ENCODE peak calls at places on chromosomes 12 and 14, in ten cellular contexts. E, V, D, P, N, Q, T, H, K and G are unnamed samples.

GRCh38 chr12:28253175-28253641 is 63.0 kb downstream of the CCDC91 start:
- DNase-seq in N (no peak), V (no peak), K (no peak), Q (no peak), H (no peak), P (no peak), D (no peak), E (no peak), T (no peak), G (no peak)

GRCh38 chr12:126425264-126425663 is 1360.0 kb downstream of the AACS start:
- DNase-seq in V (no peak), T (no peak), K (no peak), D (no peak), E (no peak), H (no peak), P (no peak), N (no peak), Q (no peak), G (no peak)

GRCh38 chr14:28766505-28767238 is at the start of gene FOXG1:
- DNase-seq in E (no peak), H (no peak), P (peak), T (no peak), D (peak), N (peak), K (no peak), V (no peak), Q (no peak), G (no peak)

GRCh38 chr14:69573841-69574265 is 818 bp downstream of the CCDC177 start:
- DNase-seq in N (no peak), P (peak), Q (no peak), V (no peak), T (no peak), H (no peak), D (peak), K (no peak), E (no peak), G (no peak)

GRCh38 chr14:61929651-61930050 is 167.4 kb downstream of the SNAPC1 start:
- DNase-seq in D (no peak), P (no peak), Q (no peak), T (no peak), H (no peak), K (no peak), V (no peak), N (no peak), E (no peak), G (no peak)

GRCh38 chr14:21267886-21268611 is 1.2 kb downstream of the HNRNPC start:
- DNase-seq in H (no peak), K (no peak), N (no peak), Q (no peak), V (no peak), E (no peak), T (no peak), D (no peak), P (no peak), G (no peak)

GRCh38 chr12:6263931-6264330 is 46.6 kb upstream of the PLEKHG6 start:
- DNase-seq in T (no peak), P (no peak), D (no peak), K (no peak), V (no peak), N (peak), H (no peak), Q (no peak), E (no peak), G (no peak)

GRCh38 chr14:95480109-95480886 is 36.2 kb downstream of the SYNE3 start:
- DNase-seq in V (no peak), H (peak), E (peak), P (no peak), N (no peak), Q (no peak), D (no peak), K (peak), T (no peak), G (peak)

GRCh38 chr12:52082026-52082667 is 2.6 kb downstream of the SMIM41 start:
- DNase-seq in N (no peak), D (no peak), V (no peak), E (peak), T (no peak), K (peak), Q (no peak), H (no peak), P (peak), G (no peak)

GRCh38 chr12:121803861-121804416 is at the start of gene SETD1B:
- DNase-seq in Q (peak), K (no peak), E (peak), D (no peak), T (no peak), N (peak), V (no peak), P (peak), H (peak), G (peak)

GRCh38 chr14:61388976-61389576 is 67.7 kb downstream of the PRKCH start:
- DNase-seq in H (no peak), Q (no peak), K (no peak), E (no peak), N (no peak), P (no peak), V (no peak), T (no peak), D (no peak), G (no peak)

GRCh38 chr14:96038920-96039632 is at the start of gene C14orf132:
- DNase-seq in H (peak), P (peak), N (peak), V (peak), K (peak), D (peak), Q (peak), E (peak), T (no peak), G (peak)

GRCh38 chr12:94560416-94561221 is 89.7 kb downstream of the TMCC3 start:
- DNase-seq in D (peak), V (peak), P (peak), T (no peak), E (no peak), K (no peak), Q (no peak), H (peak), N (no peak), G (no peak)

GRCh38 chr12:49422038-49422575 is 54.8 kb downstream of the SPATS2 start:
- DNase-seq in P (no peak), D (no peak), V (no peak), Q (no peak), K (no peak), N (no peak), E (no peak), H (no peak), T (no peak), G (no peak)

GRCh38 chr12:122966743-122967058 is 438 bp upstream of the ABCB9 start:
- DNase-seq in N (no peak), H (no peak), P (no peak), E (no peak), T (no peak), Q (no peak), V (no peak), K (no peak), D (no peak), G (no peak)

GRCh38 chr14:80213602-80214001 is 2.3 kb upstream of the DIO2 start:
- DNase-seq in D (peak), P (no peak), K (no peak), T (no peak), N (no peak), E (no peak), H (peak), V (peak), Q (peak), G (no peak)

GRCh38 chr12:72024613-72025012 is 86.0 kb downstream of the TPH2 start:
- DNase-seq in K (no peak), T (no peak), Q (no peak), P (no peak), D (no peak), V (no peak), H (no peak), N (no peak), E (no peak), G (no peak)

GRCh38 chr12:112346194-112346593 is 36.0 kb downstream of the HECTD4 start:
- DNase-seq in P (no peak), V (no peak), Q (no peak), H (no peak), T (no peak), K (no peak), E (no peak), N (no peak), D (no peak), G (no peak)

GRCh38 chr12:131827961-131828534 is at the start of gene MMP17:
- DNase-seq in K (peak), N (peak), T (no peak), V (peak), E (peak), D (peak), H (peak), Q (no peak), P (peak), G (peak)

GRCh38 chr12:100163416-100164152 is 20.9 kb upstream of the BLTP3B start:
- DNase-seq in Q (peak), T (no peak), P (peak), H (peak), K (peak), N (peak), E (peak), D (peak), V (peak), G (peak)

GRCh38 chr12:114747156-114747555 is 63.2 kb upstream of the TBX3 start:
- DNase-seq in D (no peak), V (no peak), T (no peak), H (no peak), K (no peak), N (no peak), E (no peak), P (no peak), Q (no peak), G (no peak)

GRCh38 chr12:27852117-27852516 is 72.1 kb upstream of the MANSC4 start:
- DNase-seq in K (no peak), P (no peak), H (no peak), N (no peak), E (no peak), V (no peak), T (no peak), Q (no peak), D (no peak), G (no peak)

GRCh38 chr12:113271853-113272561 is 50.7 kb downstream of the TPCN1 start:
- DNase-seq in K (peak), P (peak), E (peak), H (peak), V (no peak), N (peak), D (no peak), Q (peak), T (peak), G (peak)

GRCh38 chr12:26214121-26214520 is 18.7 kb downstream of the SSPN start:
- DNase-seq in Q (no peak), H (no peak), E (no peak), T (no peak), P (no peak), V (no peak), K (no peak), D (no peak), N (no peak), G (no peak)

GRCh38 chr14:102417646-102418045 is 54.9 kb downstream of the TECPR2 start:
- DNase-seq in P (no peak), N (no peak), D (no peak), Q (no peak), V (no peak), T (no peak), H (no peak), E (peak), K (no peak), G (no peak)

GRCh38 chr12:132445884-132446471 is 44.0 kb upstream of the FBRSL1 start:
- DNase-seq in P (peak), T (no peak), V (peak), Q (peak), D (peak), H (peak), K (no peak), E (no peak), N (peak), G (no peak)

GRCh38 chr12:7448099-7448498 is 4.1 kb upstream of the CD163L1 start:
- DNase-seq in D (no peak), H (no peak), T (no peak), Q (no peak), E (no peak), V (no peak), P (no peak), K (no peak), N (no peak), G (no peak)

GRCh38 chr12:70197362-70197744 is 45.9 kb upstream of the CNOT2 start:
- DNase-seq in K (no peak), H (no peak), Q (no peak), P (no peak), T (no peak), V (no peak), E (no peak), D (no peak), N (no peak), G (no peak)

GRCh38 chr12:132711169-132711843 is 664 bp downstream of the PGAM5 start:
- DNase-seq in P (no peak), T (no peak), Q (peak), H (peak), V (no peak), N (no peak), E (no peak), K (no peak), D (peak), G (no peak)

GRCh38 chr14:70726651-70727375 is 82.5 kb downstream of the MAP3K9 start:
- DNase-seq in E (no peak), V (no peak), Q (no peak), N (no peak), D (no peak), P (no peak), H (no peak), T (no peak), K (no peak), G (no peak)

GRCh38 chr12:23055004-23055403 is 430.0 kb downstream of the ETNK1 start:
- DNase-seq in V (no peak), N (peak), H (peak), Q (no peak), K (no peak), D (peak), P (no peak), E (no peak), T (no peak), G (no peak)

GRCh38 chr14:48954446-48954845 is 631.7 kb downstream of the RPS29 start:
- DNase-seq in D (no peak), N (no peak), T (no peak), K (no peak), V (no peak), P (no peak), Q (no peak), E (no peak), H (no peak), G (no peak)

GRCh38 chr12:104738371-104738710 is 219.7 kb downstream of the SLC41A2 start:
- DNase-seq in Q (no peak), N (no peak), V (no peak), E (no peak), P (no peak), D (no peak), K (no peak), H (no peak), T (no peak), G (no peak)

GRCh38 chr12:95663525-95663924 is 112.2 kb upstream of the USP44 start:
- DNase-seq in E (no peak), H (no peak), T (no peak), D (no peak), N (no peak), Q (no peak), K (no peak), P (no peak), V (no peak), G (no peak)

GRCh38 chr14:69662636-69663321 is 51.4 kb downstream of the SUSD6 start:
- DNase-seq in V (no peak), D (no peak), N (no peak), T (no peak), K (no peak), Q (no peak), H (no peak), P (no peak), E (no peak), G (no peak)

GRCh38 chr12:38149395-38150073 is 167.0 kb upstream of the ALG10B start:
- DNase-seq in H (no peak), D (no peak), V (no peak), P (no peak), N (no peak), Q (no peak), T (peak), K (no peak), E (no peak), G (no peak)

GRCh38 chr12:104197264-104197663 is 18.3 kb upstream of the TXNRD1 start:
- DNase-seq in E (no peak), Q (no peak), N (no peak), K (no peak), P (no peak), T (no peak), D (no peak), V (no peak), H (no peak), G (no peak)

GRCh38 chr14:58491593-58491992 is 64.1 kb downstream of the KIAA0586 start:
- DNase-seq in E (no peak), D (no peak), T (no peak), N (no peak), V (no peak), Q (no peak), K (no peak), H (no peak), P (no peak), G (no peak)

DNA sequence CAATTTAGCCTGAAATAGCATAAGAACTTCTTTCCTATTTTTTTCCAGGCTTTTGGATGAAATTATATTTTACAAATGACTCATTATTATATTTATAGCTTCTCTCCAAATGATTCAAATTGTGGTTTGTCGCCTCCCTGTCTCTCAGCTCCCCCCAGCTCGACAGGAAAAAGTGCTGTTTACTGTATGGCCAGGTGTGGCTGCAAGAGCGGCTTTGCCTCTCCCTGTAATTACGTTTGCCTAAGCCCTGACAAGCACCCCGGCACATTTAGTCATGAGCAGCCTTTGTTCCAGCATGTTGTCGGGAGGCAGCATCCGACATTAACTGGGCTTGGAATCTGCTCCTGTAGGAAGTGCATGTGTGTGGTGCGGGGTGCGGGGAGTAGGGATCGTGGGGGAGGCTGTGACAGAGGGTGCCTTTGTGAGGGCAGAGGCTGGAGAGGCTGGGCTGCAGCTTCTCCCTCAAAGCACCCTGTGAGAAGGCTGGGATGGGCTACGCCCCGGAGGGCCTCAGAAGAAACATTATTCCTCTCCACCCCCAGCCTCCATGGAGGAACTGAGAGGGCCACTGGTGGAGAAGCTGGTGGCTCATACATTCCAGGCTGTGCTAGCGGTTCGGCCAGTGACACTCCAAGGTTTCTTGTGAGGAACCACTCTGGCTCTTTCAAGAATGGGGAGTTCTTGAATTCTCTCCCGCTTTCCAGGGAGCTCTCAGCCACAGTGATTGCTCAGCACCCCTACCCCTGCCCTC is 42.1 kb upstream of the CTDSP2 start:
- DNase-seq in K (no peak), T (no peak), H (peak), P (peak), Q (peak), E (no peak), N (no peak), D (no peak), V (no peak), G (no peak)
- H3K4me3 ChIP-seq in K (peak), T (peak), H (no peak), P (no peak), Q (peak), E (peak), N (no peak), D (no peak), V (no peak), G (peak)

DNA sequence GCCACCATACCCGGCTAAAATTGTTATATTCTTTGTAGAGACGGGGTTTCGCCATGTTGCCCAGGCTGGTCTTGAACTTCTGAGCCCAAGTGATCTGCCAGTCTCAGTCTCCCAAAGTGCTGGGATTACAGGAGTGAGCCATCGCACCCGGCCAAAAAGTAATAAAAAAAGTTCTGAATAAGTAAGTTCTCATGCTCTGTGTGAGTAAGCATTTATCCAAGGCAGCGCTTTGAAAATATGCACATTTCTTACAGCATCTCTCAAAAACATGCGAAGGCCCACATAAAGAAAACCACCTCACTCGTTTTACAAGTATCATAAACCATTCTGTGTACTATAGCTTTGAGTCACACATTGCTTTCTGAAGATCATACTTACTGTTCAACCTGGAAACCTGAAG is 8.6 kb downstream of the GIT2 start:
- DNase-seq in K (no peak), H (no peak), P (no peak), Q (no peak), N (no peak), T (no peak), V (no peak), E (no peak), D (no peak), G (no peak)
- TF ChIP-seq EP300 in K (no peak), H (no peak), P (no peak), Q (no peak), N (no peak), T (no peak), V (no peak), E (no peak), D (no peak), G (no peak)

DNA sequence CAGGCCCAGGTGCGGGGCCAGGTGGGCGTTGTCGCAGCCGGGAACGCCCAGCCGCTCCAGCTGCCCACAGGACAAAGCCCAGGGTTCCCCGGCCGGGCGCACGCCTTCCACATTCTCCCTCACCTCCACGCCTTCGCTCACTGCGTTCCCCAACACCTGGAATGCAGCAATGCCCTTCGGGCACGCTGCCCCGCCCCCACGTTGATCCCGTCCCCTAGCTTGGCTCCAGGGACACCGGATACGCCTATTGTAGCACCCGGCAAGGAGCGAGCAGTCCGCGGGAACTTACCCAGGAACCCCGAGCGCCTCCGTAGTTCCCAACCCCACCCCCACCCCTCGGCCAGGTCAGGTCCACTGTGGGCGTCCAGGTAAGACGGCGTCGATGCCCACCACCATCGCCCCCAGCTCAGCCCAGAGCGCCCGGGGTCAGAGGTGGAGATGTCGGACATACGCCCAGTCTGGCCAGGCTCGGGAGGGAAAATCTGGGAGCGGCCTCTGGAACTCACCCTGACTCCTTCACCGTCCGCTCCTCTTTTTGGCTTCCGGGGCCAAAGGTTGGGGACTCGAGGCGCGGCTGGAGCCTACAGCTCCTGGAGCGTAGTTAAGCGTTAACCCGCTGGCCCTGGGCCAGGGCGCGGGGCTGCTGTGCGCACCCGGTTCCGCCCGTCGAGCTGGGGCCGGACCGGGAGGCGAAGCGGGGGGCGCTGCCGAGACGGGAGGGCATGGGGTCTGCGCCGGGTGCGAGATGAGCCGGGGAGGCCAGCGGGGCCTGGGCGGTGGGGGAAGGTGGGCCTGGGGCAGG is 600 bp upstream of the CEP170B start:
- DNase-seq in E (peak), Q (peak), V (peak), K (no peak), T (no peak), D (peak), H (peak), P (peak), N (peak), G (peak)
- H3K4me3 ChIP-seq in E (peak), Q (peak), V (peak), K (peak), T (peak), D (peak), H (peak), P (peak), N (peak), G (peak)

DNA sequence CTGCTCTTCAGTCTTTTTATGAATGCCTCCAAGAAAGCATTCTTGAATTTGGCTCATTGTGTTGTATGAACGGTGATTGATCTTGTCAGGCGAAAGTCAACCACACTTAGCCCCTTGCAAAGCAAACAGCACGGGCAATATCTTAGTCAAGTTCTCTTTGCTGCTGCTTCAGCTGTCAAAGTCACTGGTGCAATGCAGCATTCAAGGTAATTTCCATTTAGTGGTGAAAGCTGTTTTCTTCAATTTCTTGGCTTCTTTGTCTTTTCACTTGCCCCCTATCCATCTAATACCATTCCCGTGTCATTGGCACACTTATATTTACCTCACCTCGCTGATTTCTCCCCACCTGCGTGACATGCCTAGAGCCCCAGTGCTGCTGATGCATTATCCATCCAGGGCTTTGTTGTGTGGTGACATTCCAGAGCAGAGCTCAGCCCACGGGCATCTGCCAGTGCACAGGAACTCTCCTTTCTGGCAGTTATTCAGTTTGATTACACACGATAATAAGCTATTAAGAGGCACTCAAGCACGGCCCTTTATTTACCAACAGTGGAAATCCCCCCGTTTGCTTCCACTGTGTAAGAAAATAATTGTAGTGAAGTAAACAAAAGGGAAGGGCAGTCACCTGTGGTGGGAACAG is 362.3 kb upstream of the NOVA1 start:
- DNase-seq in T (no peak), K (no peak), Q (no peak), V (no peak), H (no peak), P (no peak), D (no peak), N (no peak), E (no peak), G (no peak)
- TF ChIP-seq EP300 in T (no peak), K (no peak), Q (no peak), V (no peak), H (no peak), P (no peak), D (no peak), N (no peak), E (no peak), G (no peak)